ENCODE peak calls at places on chromosomes 6 and 20, in ten cellular contexts. H, D, Y, V, A, J, R, T, W and U are unnamed samples.
A peak's percentile ranks its signal among the peaks of the same experiment; 100 is the strongest.

GRCh38 chr20:35952480-35953410 is 1.6 kb downstream of the SCAND1 start:
- DNase-seq in H (no peak), D (no peak), Y (no peak), V (no peak), A (no peak), J (peak; percentile 17), R (no peak), T (no peak), W (no peak), U (no peak)

GRCh38 chr6:137776256-137776655 is 90.8 kb upstream of the TNFAIP3 start:
- DNase-seq in H (no peak), D (no peak), Y (no peak), V (no peak), A (no peak), J (no peak), R (no peak), T (no peak), W (no peak), U (no peak)

GRCh38 chr6:133083248-133083967 is 157.7 kb upstream of the EYA4 start:
- DNase-seq in H (no peak), D (no peak), Y (no peak), V (no peak), A (no peak), J (no peak), R (no peak), T (no peak), W (no peak), U (no peak)

GRCh38 chr20:46307139-46307998 is 929 bp downstream of the CDH22 start:
- DNase-seq in H (peak; percentile 93), D (peak; percentile 69), Y (no peak), V (no peak), A (peak; percentile 46), J (peak; percentile 90), R (peak; percentile 66), T (peak; percentile 96), W (peak; percentile 60), U (peak; percentile 79)

GRCh38 chr6:135304883-135305282 is 123.8 kb downstream of the MYB start:
- DNase-seq in H (no peak), D (no peak), Y (no peak), V (no peak), A (no peak), J (no peak), R (no peak), T (no peak), W (no peak), U (no peak)

GRCh38 chr20:25054995-25055629 is 2.8 kb downstream of the ACSS1 start:
- DNase-seq in H (no peak), D (no peak), Y (no peak), V (no peak), A (no peak), J (peak; percentile 60), R (no peak), T (no peak), W (no peak), U (no peak)

GRCh38 chr6:168550326-168550725 is 109.3 kb downstream of the SMOC2 start:
- DNase-seq in H (no peak), D (no peak), Y (no peak), V (no peak), A (no peak), J (no peak), R (no peak), T (no peak), W (no peak), U (no peak)

GRCh38 chr6:46993846-46994245 is 48.3 kb downstream of the ADGRF1 start:
- DNase-seq in H (no peak), D (no peak), Y (no peak), V (no peak), A (no peak), J (peak; percentile 68), R (no peak), T (no peak), W (no peak), U (no peak)

GRCh38 chr6:141313986-141314385 is 818.7 kb upstream of the GJE1 start:
- DNase-seq in H (no peak), D (no peak), Y (no peak), V (no peak), A (no peak), J (no peak), R (no peak), T (no peak), W (no peak), U (no peak)

GRCh38 chr6:100088009-100088408 is 94.0 kb upstream of the MCHR2 start:
- DNase-seq in H (no peak), D (no peak), Y (no peak), V (no peak), A (no peak), J (peak; percentile 77), R (no peak), T (no peak), W (no peak), U (no peak)

GRCh38 chr6:124870611-124871201 is 91.5 kb upstream of the RNF217 start:
- DNase-seq in H (peak; percentile 15), D (no peak), Y (no peak), V (no peak), A (no peak), J (peak; percentile 50), R (no peak), T (no peak), W (no peak), U (no peak)

GRCh38 chr6:31394381-31394780 is 9.0 kb upstream of the MICA start:
- DNase-seq in H (no peak), D (no peak), Y (no peak), V (no peak), A (no peak), J (no peak), R (no peak), T (no peak), W (no peak), U (no peak)

GRCh38 chr6:89610149-89610642 is 28.4 kb downstream of the LYRM2 start:
- DNase-seq in H (peak; percentile 75), D (peak; percentile 83), Y (peak; percentile 30), V (no peak), A (peak; percentile 45), J (peak; percentile 79), R (peak; percentile 39), T (peak; percentile 72), W (peak; percentile 67), U (peak; percentile 76)

GRCh38 chr20:63529180-63529860 is 7.9 kb downstream of the PTK6 start:
- DNase-seq in H (no peak), D (no peak), Y (no peak), V (no peak), A (no peak), J (no peak), R (no peak), T (no peak), W (no peak), U (no peak)

GRCh38 chr6:6494677-6495076 is 93.8 kb upstream of the LY86 start:
- DNase-seq in H (peak; percentile 76), D (no peak), Y (peak; percentile 45), V (no peak), A (no peak), J (no peak), R (peak; percentile 15), T (peak; percentile 74), W (no peak), U (peak; percentile 60)

GRCh38 chr6:34333858-34334257 is 58.6 kb downstream of the NUDT3 start:
- DNase-seq in H (no peak), D (no peak), Y (no peak), V (no peak), A (no peak), J (no peak), R (no peak), T (no peak), W (no peak), U (no peak)

GRCh38 chr6:132811276-132811675 is 3.1 kb upstream of the RPS12 start:
- DNase-seq in H (no peak), D (no peak), Y (no peak), V (no peak), A (no peak), J (no peak), R (no peak), T (no peak), W (no peak), U (no peak)

GRCh38 chr6:129954749-129955431 is 63.5 kb upstream of the L3MBTL3 start:
- DNase-seq in H (no peak), D (no peak), Y (no peak), V (no peak), A (no peak), J (no peak), R (no peak), T (no peak), W (no peak), U (no peak)

GRCh38 chr6:815348-815738 is 122.4 kb upstream of the EXOC2 start:
- DNase-seq in H (no peak), D (no peak), Y (no peak), V (no peak), A (no peak), J (no peak), R (no peak), T (no peak), W (no peak), U (no peak)

GRCh38 chr6:43178951-43179830 is 2.8 kb upstream of the CUL9 start:
- DNase-seq in H (no peak), D (no peak), Y (no peak), V (no peak), A (no peak), J (no peak), R (no peak), T (no peak), W (no peak), U (no peak)

GRCh38 chr6:45543298-45544235 is 165.8 kb upstream of the SUPT3H start:
- DNase-seq in H (no peak), D (no peak), Y (no peak), V (no peak), A (no peak), J (no peak), R (no peak), T (no peak), W (no peak), U (no peak)

GRCh38 chr6:106223300-106223930 is 102.1 kb downstream of the ATG5 start:
- DNase-seq in H (peak; percentile 17), D (peak; percentile 70), Y (peak; percentile 52), V (no peak), A (peak; percentile 45), J (peak; percentile 63), R (peak; percentile 58), T (peak; percentile 31), W (peak; percentile 31), U (peak; percentile 76)

GRCh38 chr6:96022225-96022624 is 6.5 kb downstream of the FUT9 start:
- DNase-seq in H (no peak), D (no peak), Y (no peak), V (no peak), A (no peak), J (no peak), R (no peak), T (no peak), W (no peak), U (no peak)

GRCh38 chr6:143940011-143940597 is 68.0 kb downstream of the PLAGL1 start:
- DNase-seq in H (peak; percentile 66), D (peak; percentile 51), Y (peak; percentile 30), V (no peak), A (peak; percentile 25), J (peak; percentile 59), R (peak; percentile 12), T (peak; percentile 80), W (peak; percentile 14), U (peak; percentile 73)

GRCh38 chr6:158002249-158002950 is 20.7 kb downstream of the SYNJ2 start:
- DNase-seq in H (no peak), D (no peak), Y (no peak), V (no peak), A (no peak), J (no peak), R (no peak), T (no peak), W (no peak), U (no peak)

GRCh38 chr20:38460040-38460623 is 12.5 kb upstream of the RALGAPB start:
- DNase-seq in H (peak; percentile 39), D (no peak), Y (no peak), V (no peak), A (no peak), J (no peak), R (peak; percentile 3), T (no peak), W (no peak), U (no peak)

GRCh38 chr6:28707387-28708282 is 182.0 kb downstream of the GPX5 start:
- DNase-seq in H (no peak), D (no peak), Y (no peak), V (no peak), A (no peak), J (no peak), R (no peak), T (no peak), W (no peak), U (no peak)

GRCh38 chr6:2503816-2504494 is 246.8 kb downstream of the MYLK4 start:
- DNase-seq in H (no peak), D (no peak), Y (no peak), V (no peak), A (no peak), J (no peak), R (no peak), T (no peak), W (no peak), U (no peak)